ENCODE peak calls at places on chromosomes 6 and 20, in four cellular contexts. T is Right ventricle myocardium superior, X is RWPE1, J is left cardiac atrium. B is an unnamed sample.

GRCh38 chr6:12165722-12166121 is 124.4 kb upstream of the EDN1 start:
- DNase-seq in J (no peak), X (no peak), T (no peak), B (no peak)

GRCh38 chr20:50169329-50169823 is 15.9 kb upstream of the PEDS1 start:
- DNase-seq in T (peak; percentile 87), X (peak; percentile 79), J (peak; percentile 74), B (no peak)

GRCh38 chr20:36717657-36718056 is 28.2 kb downstream of the NDRG3 start:
- DNase-seq in T (no peak), J (no peak), X (no peak), B (no peak)

GRCh38 chr6:33384581-33385020 is 7.0 kb upstream of the KIFC1 start:
- DNase-seq in J (no peak), T (no peak), X (peak; percentile 53), B (no peak)

GRCh38 chr6:128422200-128422599 is 98.2 kb downstream of the PTPRK start:
- DNase-seq in X (no peak), T (no peak), J (no peak), B (no peak)

GRCh38 chr6:29624520-29624961 is 8.4 kb downstream of the GABBR1 start:
- DNase-seq in T (no peak), J (no peak), X (no peak), B (no peak)

GRCh38 chr6:130885392-130886192 is 58.4 kb downstream of the SMLR1 start:
- DNase-seq in T (no peak), J (peak; percentile 51), X (peak; percentile 57), B (no peak)

GRCh38 chr20:37564016-37564387 is 36.3 kb upstream of the BLCAP start:
- DNase-seq in X (no peak), J (no peak), T (no peak), B (no peak)

GRCh38 chr6:77040566-77041195 is 422.6 kb downstream of the HTR1B start:
- DNase-seq in J (no peak), T (no peak), X (peak; percentile 1), B (no peak)

GRCh38 chr6:142838821-142839685 is 105.9 kb downstream of the HIVEP2 start:
- DNase-seq in J (no peak), X (peak; percentile 67), T (no peak), B (no peak)